ENCODE peak calls at places on chromosomes 1 and 21, in nine cellular contexts. O, N, D, V, P, Y, Z, L and S are unnamed samples. For H3K4me1, the result is how much of the 10 kb centered on the place peaks cover.

GRCh38 chr21:30072496-30072895 is 94.1 kb downstream of the CLDN17 start:
- DNase-seq in O (no peak), N (peak), D (no peak), V (no peak), P (no peak), Y (no peak), Z (no peak), L (peak), S (no peak)

GRCh38 chr1:37634554-37635308 is at the start of gene RSPO1:
- DNase-seq in O (peak), N (no peak), D (peak), V (no peak), P (peak), Y (no peak), Z (no peak), L (peak), S (no peak)

GRCh38 chr1:154334647-154335350 is 9.5 kb downstream of the ATP8B2 start:
- DNase-seq in O (peak), N (peak), D (peak), V (no peak), P (peak), Y (peak), Z (peak), L (peak), S (peak)

GRCh38 chr1:56132520-56132919 is 446.8 kb downstream of the PLPP3 start:
- DNase-seq in O (no peak), N (no peak), D (no peak), V (no peak), P (no peak), Y (no peak), Z (no peak), L (no peak), S (no peak)

GRCh38 chr1:95126846-95127245 is 9.7 kb downstream of the TLCD4 start:
- DNase-seq in O (no peak), N (no peak), D (no peak), V (no peak), P (no peak), Y (no peak), Z (no peak), L (no peak), S (no peak)

GRCh38 chr1:17207966-17208418 is 3.1 kb downstream of the PADI1 start:
- DNase-seq in O (no peak), N (no peak), D (no peak), V (peak), P (no peak), Y (no peak), Z (no peak), L (peak), S (no peak)

GRCh38 chr1:90781429-90782020 is 64.4 kb upstream of the BARHL2 start:
- DNase-seq in O (no peak), N (no peak), D (no peak), V (no peak), P (no peak), Y (no peak), Z (no peak), L (no peak), S (no peak)

GRCh38 chr21:17491716-17492414 is 21.0 kb upstream of the CXADR start:
- DNase-seq in O (no peak), N (no peak), D (no peak), V (peak), P (peak), Y (no peak), Z (no peak), L (peak), S (no peak)

GRCh38 chr1:169933999-169934725 is 40.5 kb upstream of the SCYL3 start:
- DNase-seq in O (no peak), N (no peak), D (no peak), V (no peak), P (no peak), Y (no peak), Z (no peak), L (peak), S (no peak)

GRCh38 chr1:172637522-172637921 is 21.4 kb upstream of the FASLG start:
- DNase-seq in O (peak), N (no peak), D (no peak), V (no peak), P (no peak), Y (no peak), Z (no peak), L (no peak), S (no peak)

GRCh38 chr21:41666641-41667051 is 100.2 kb downstream of the RIPK4 start:
- DNase-seq in O (no peak), N (no peak), D (no peak), V (no peak), P (no peak), Y (peak), Z (peak), L (no peak), S (no peak)

GRCh38 chr1:178532392-178532791 is 19.5 kb downstream of the TEX35 start:
- DNase-seq in O (peak), N (peak), D (peak), V (peak), P (peak), Y (peak), Z (peak), L (peak), S (peak)

GRCh38 chr1:52034050-52034384 is 407 bp upstream of the KTI12 start:
- DNase-seq in O (no peak), N (no peak), D (no peak), V (no peak), P (no peak), Y (no peak), Z (no peak), L (no peak), S (no peak)

GRCh38 chr1:45012639-45013278 is 705 bp downstream of the UROD start:
- DNase-seq in O (peak), N (peak), D (peak), V (no peak), P (peak), Y (peak), Z (peak), L (no peak), S (peak)

GRCh38 chr21:45076245-45076661 is 1.9 kb downstream of the ADARB1 start:
- DNase-seq in O (no peak), N (no peak), D (no peak), V (no peak), P (no peak), Y (no peak), Z (peak), L (no peak), S (no peak)

GRCh38 chr1:34904236-34905097 is 25.0 kb downstream of the DLGAP3 start:
- DNase-seq in O (no peak), N (no peak), D (no peak), V (no peak), P (no peak), Y (no peak), Z (no peak), L (no peak), S (no peak)
- H3K4me1 ChIP-seq in O (under half), N (under half), D (under half), V (under half), P (under half), Y (under half), Z (under half), L (under half), S (under half)

GRCh38 chr21:36338975-36339374 is 19.0 kb downstream of the MORC3 start:
- DNase-seq in O (no peak), N (no peak), D (no peak), V (no peak), P (no peak), Y (no peak), Z (no peak), L (no peak), S (no peak)

DNA sequence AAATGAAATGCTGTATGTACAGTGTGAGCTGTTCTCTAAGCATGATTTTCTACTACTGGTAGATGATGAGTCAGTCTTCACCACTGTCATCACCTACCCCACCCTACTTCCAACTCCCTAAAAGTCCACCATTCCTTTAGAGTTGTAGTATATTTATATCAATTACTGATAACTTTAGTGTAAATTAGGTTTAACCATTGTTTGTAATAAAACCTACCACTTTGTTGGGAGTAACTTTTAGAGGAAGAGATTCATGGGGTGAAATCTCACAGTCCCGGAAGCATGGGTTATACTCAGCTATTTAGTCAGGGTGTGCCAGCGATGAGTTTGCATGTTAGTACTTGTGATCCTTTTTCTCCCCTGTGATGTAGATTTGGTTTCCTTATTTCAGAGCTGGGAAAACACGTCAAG is 17.1 kb downstream of the MORC3 start:
- DNase-seq in O (peak), N (no peak), D (no peak), V (no peak), P (no peak), Y (no peak), Z (no peak), L (peak), S (no peak)
- H3K4me3 ChIP-seq in O (no peak), N (no peak), D (no peak), V (no peak), P (no peak), Y (no peak), Z (no peak), L (no peak), S (no peak)

DNA sequence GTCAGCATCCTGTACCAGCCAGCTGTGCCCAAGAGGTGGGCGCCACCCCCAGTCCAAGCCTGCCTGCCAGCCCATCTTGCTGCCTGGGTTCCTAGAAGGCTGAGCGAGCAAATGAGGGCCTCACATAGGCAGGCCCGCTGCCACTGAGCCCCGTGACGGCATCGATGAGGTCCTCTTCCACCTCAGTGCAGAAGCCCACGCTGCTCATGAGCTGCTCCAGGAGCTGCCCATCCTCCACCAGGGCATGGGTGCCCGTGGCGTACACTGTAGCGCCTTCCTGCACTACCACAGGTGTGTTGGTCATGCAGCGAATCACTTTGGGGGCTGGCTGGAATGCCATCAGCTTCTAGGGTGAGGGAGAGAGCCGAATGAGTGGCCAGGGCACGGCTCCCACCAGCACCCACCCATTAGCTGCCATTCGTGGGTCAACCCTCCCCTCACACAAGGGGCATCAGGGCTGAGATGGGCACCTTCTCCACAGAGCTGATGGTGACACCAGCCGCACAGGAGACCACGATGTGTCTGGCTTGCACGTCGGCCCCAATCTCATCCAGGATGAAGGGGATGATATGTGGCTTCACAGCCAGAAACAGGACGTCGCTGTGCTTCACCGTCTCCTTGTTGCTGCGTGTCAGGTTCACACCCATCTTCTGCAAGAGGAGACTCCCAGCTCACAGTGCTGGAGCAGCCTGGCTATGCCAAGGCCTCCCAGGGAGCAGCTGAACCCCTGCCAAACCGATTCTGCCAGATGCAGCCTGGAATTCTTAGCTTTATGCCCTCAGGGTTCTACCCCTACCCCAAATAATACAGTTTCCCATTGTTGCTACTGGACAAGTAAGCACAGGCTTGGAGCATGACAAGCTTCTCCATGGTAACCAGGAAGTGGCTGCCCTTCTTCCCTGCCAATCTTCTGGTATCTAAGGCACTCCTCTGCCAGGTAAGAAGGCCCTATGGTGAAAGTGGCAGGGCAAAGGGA is 2.0 kb downstream of the PYCR2 start:
- DNase-seq in O (no peak), N (peak), D (no peak), V (no peak), P (no peak), Y (no peak), Z (no peak), L (no peak), S (no peak)
- TF ChIP-seq POLR2A in O (no peak), N (no peak), D (no peak), V (no peak), P (no peak), Y (no peak), Z (no peak), L (no peak), S (no peak)

GRCh38 chr1:207869859-207870258 is 41.1 kb downstream of the CD34 start:
- DNase-seq in O (no peak), N (no peak), D (no peak), V (no peak), P (no peak), Y (no peak), Z (no peak), L (no peak), S (no peak)
- H3K4me1 ChIP-seq in O (half or more), N (under half), D (under half), V (under half), P (under half), Y (half or more), Z (under half), L (under half), S (under half)

GRCh38 chr1:111987502-111987901 is 2.0 kb downstream of the KCND3 start:
- DNase-seq in O (no peak), N (no peak), D (no peak), V (no peak), P (no peak), Y (no peak), Z (no peak), L (no peak), S (no peak)

GRCh38 chr1:111988377-111988742 is 1.1 kb downstream of the KCND3 start:
- DNase-seq in O (no peak), N (no peak), D (no peak), V (no peak), P (no peak), Y (no peak), Z (no peak), L (no peak), S (no peak)

GRCh38 chr1:111990026-111990877 is 784 bp upstream of the KCND3 start:
- DNase-seq in O (no peak), N (peak), D (no peak), V (no peak), P (peak), Y (no peak), Z (no peak), L (no peak), S (peak)

GRCh38 chr1:111989531-111990025 is at the start of gene KCND3:
- DNase-seq in O (peak), N (peak), D (no peak), V (no peak), P (no peak), Y (peak), Z (no peak), L (no peak), S (no peak)

DNA sequence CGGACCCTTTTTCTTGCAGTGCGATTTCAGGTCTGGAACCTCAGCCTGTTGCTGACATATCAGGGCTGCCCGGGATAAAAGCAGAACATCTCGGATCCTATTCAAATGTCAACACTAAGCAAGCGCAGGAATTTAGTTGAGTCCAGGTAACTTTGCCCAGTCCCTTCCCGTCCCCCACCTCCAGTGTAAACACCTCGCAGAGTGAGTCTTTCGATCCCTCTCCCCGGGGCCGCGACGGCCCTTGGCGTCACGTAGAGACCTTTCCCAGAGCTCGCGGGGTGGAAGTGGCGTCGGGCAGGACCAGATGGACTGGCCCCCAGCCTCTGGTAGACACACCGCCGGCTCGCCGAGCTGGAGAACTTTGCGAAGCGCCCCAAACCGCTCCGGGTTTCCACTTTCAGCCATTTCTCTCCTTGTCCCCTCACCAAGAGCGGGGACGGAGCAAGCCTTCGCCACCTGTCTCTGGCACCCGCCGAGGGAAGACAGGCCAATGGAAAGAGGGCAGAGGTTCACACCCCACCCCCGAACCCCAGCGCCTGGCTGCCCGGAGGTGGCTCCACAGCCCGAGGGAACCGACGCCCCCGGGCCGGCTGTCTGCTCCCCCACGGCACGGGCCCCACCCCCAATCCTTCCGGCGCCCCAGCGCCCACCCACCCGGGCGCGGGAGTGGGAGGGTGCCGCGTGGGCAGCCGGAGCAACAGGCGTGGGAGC is 570 bp downstream of the KCND3 start:
- DNase-seq in O (no peak), N (peak), D (no peak), V (no peak), P (no peak), Y (no peak), Z (no peak), L (no peak), S (no peak)
- H3K4me3 ChIP-seq in O (no peak), N (no peak), D (peak), V (no peak), P (peak), Y (peak), Z (peak), L (peak), S (peak)

GRCh38 chr1:207453710-207454045 is 450 bp upstream of the CR2 start:
- DNase-seq in O (no peak), N (no peak), D (no peak), V (no peak), P (no peak), Y (no peak), Z (no peak), L (no peak), S (no peak)

GRCh38 chr1:207459008-207459407 is 4.9 kb downstream of the CR2 start:
- DNase-seq in O (no peak), N (no peak), D (no peak), V (no peak), P (no peak), Y (no peak), Z (no peak), L (no peak), S (no peak)

GRCh38 chr1:207458409-207458808 is 4.3 kb downstream of the CR2 start:
- DNase-seq in O (no peak), N (no peak), D (no peak), V (no peak), P (no peak), Y (no peak), Z (no peak), L (no peak), S (no peak)

GRCh38 chr1:207455183-207455754 is 1.1 kb downstream of the CR2 start:
- DNase-seq in O (no peak), N (no peak), D (no peak), V (no peak), P (no peak), Y (no peak), Z (no peak), L (no peak), S (no peak)

DNA sequence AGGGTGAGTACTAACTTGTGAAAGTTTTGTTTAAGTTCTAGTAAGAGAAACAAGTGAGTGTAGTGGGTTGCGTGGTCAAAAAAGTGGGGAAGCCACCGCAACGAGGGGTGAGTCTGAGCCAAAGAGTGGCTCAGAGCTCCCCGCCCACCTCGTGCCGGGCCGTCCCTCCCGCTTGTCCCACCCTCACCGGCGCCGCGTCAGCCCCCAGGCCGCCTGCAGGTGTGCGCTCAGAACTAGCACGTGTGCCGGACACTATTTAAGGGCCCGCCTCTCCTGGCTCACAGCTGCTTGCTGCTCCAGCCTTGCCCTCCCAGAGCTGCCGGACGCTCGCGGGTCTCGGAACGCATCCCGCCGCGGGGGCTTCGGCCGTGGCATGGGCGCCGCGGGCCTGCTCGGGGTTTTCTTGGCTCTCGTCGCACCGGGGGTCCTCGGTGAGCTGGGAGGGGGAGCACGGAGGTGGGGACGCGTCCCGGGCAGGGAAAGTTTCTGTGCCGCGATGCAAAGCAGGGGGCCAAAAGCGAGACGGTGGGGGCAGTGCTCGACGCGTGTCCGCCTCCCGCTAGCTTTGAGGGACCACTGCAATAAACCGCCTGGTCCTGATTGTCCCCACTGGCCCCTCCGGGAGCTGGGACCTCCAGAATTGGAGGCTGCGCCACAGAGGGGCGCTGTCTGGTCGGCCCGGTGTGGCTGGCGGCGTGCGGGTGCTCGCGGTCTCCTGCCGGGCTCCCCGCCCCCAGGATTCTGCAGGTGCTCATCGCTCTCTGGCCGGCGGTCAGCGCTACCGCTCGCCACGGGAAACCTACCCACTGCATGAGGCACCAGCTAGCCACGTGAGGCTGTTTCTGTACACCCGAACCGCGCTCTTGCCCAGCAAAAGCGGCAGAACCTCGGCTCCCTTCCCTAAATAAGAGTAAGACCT is at the start of gene CR2:
- DNase-seq in O (peak), N (peak), D (no peak), V (peak), P (no peak), Y (peak), Z (peak), L (peak), S (peak)
- TF ChIP-seq POLR2A in O (no peak), N (no peak), D (no peak), V (no peak), P (no peak), Y (no peak), Z (no peak), L (no peak), S (no peak)